ENCODE peak calls at places on chromosome 15, in ten cellular contexts. One of them, this sample, is unnamed.

GRCh38 chr15:38072507-38073277 is 138.3 kb downstream of the TMCO5A start:
- DNase-seq in HTR-8/SVneo: peak
- DNase-seq in AG09309: no peak
- DNase-seq in NCI-H1105: peak
- DNase-seq in A549: peak
- DNase-seq in stimulated activated CD8-positive, alpha-beta memory T cell treated with anti-CD3 and anti-CD28 coated beads, Interleukin-15, amount 100 ng/mL, for 24 hours: no peak
- DNase-seq in HEK293T: peak
- DNase-seq in coronary artery: peak
- DNase-seq in foreskin fibroblast: peak
- DNase-seq in GM19239: no peak
- DNase-seq in this sample: peak

GRCh38 chr15:75149911-75150709 is 51.6 kb upstream of the C15orf39 start:
- DNase-seq in HTR-8/SVneo: no peak
- DNase-seq in AG09309: peak
- DNase-seq in NCI-H1105: no peak
- DNase-seq in A549: peak
- DNase-seq in stimulated activated CD8-positive, alpha-beta memory T cell treated with anti-CD3 and anti-CD28 coated beads, Interleukin-15, amount 100 ng/mL, for 24 hours: no peak
- DNase-seq in HEK293T: no peak
- DNase-seq in coronary artery: no peak
- DNase-seq in foreskin fibroblast: peak
- DNase-seq in GM19239: no peak
- DNase-seq in this sample: no peak

GRCh38 chr15:62071711-62072308 is 5.0 kb downstream of the C2CD4A start:
- DNase-seq in HTR-8/SVneo: peak
- DNase-seq in AG09309: no peak
- DNase-seq in NCI-H1105: peak
- DNase-seq in A549: peak
- DNase-seq in stimulated activated CD8-positive, alpha-beta memory T cell treated with anti-CD3 and anti-CD28 coated beads, Interleukin-15, amount 100 ng/mL, for 24 hours: no peak
- DNase-seq in HEK293T: no peak
- DNase-seq in coronary artery: no peak
- DNase-seq in foreskin fibroblast: no peak
- DNase-seq in GM19239: peak
- DNase-seq in this sample: no peak

GRCh38 chr15:31905054-31905453 is 125.3 kb upstream of the CHRNA7 start:
- DNase-seq in HTR-8/SVneo: no peak
- DNase-seq in AG09309: no peak
- DNase-seq in NCI-H1105: no peak
- DNase-seq in A549: no peak
- DNase-seq in stimulated activated CD8-positive, alpha-beta memory T cell treated with anti-CD3 and anti-CD28 coated beads, Interleukin-15, amount 100 ng/mL, for 24 hours: no peak
- DNase-seq in HEK293T: no peak
- DNase-seq in coronary artery: no peak
- DNase-seq in foreskin fibroblast: no peak
- DNase-seq in GM19239: no peak
- DNase-seq in this sample: no peak

GRCh38 chr15:25784876-25785642 is 78.1 kb downstream of the ATP10A start:
- DNase-seq in HTR-8/SVneo: no peak
- DNase-seq in AG09309: peak
- DNase-seq in NCI-H1105: no peak
- DNase-seq in A549: no peak
- DNase-seq in stimulated activated CD8-positive, alpha-beta memory T cell treated with anti-CD3 and anti-CD28 coated beads, Interleukin-15, amount 100 ng/mL, for 24 hours: no peak
- DNase-seq in HEK293T: no peak
- DNase-seq in coronary artery: no peak
- DNase-seq in foreskin fibroblast: peak
- DNase-seq in GM19239: no peak
- DNase-seq in this sample: no peak

GRCh38 chr15:92901053-92901761 is 1.1 kb downstream of the CHD2 start:
- DNase-seq in HTR-8/SVneo: no peak
- DNase-seq in AG09309: no peak
- DNase-seq in NCI-H1105: no peak
- DNase-seq in A549: peak
- DNase-seq in stimulated activated CD8-positive, alpha-beta memory T cell treated with anti-CD3 and anti-CD28 coated beads, Interleukin-15, amount 100 ng/mL, for 24 hours: no peak
- DNase-seq in HEK293T: no peak
- DNase-seq in coronary artery: no peak
- DNase-seq in foreskin fibroblast: no peak
- DNase-seq in GM19239: no peak
- DNase-seq in this sample: no peak

GRCh38 chr15:88708256-88709054 is 69.6 kb downstream of the ISG20 start:
- DNase-seq in HTR-8/SVneo: peak
- DNase-seq in AG09309: no peak
- DNase-seq in NCI-H1105: no peak
- DNase-seq in A549: no peak
- DNase-seq in stimulated activated CD8-positive, alpha-beta memory T cell treated with anti-CD3 and anti-CD28 coated beads, Interleukin-15, amount 100 ng/mL, for 24 hours: no peak
- DNase-seq in HEK293T: no peak
- DNase-seq in coronary artery: no peak
- DNase-seq in foreskin fibroblast: peak
- DNase-seq in GM19239: no peak
- DNase-seq in this sample: no peak

GRCh38 chr15:85667491-85668424 is 127.0 kb downstream of the KLHL25 start:
- DNase-seq in HTR-8/SVneo: peak
- DNase-seq in AG09309: peak
- DNase-seq in NCI-H1105: no peak
- DNase-seq in A549: peak
- DNase-seq in stimulated activated CD8-positive, alpha-beta memory T cell treated with anti-CD3 and anti-CD28 coated beads, Interleukin-15, amount 100 ng/mL, for 24 hours: no peak
- DNase-seq in HEK293T: no peak
- DNase-seq in coronary artery: no peak
- DNase-seq in foreskin fibroblast: peak
- DNase-seq in GM19239: no peak
- DNase-seq in this sample: peak